ENCODE peak calls at places on chromosomes 1 and 21, in six cellular contexts. X is CD8-positive, alpha-beta T cell; M is psoas muscle; Y is ovary; R is thyroid gland; B is bronchial epithelial cell. A is an unnamed sample. For H3K36me3, the result is how much of the 10 kb centered on the place peaks cover.

GRCh38 chr21:44958471-44959191 is 18.8 kb downstream of the SLX9 start:
- DNase-seq in X (no peak), M (peak), Y (peak), R (peak), B (no peak), A (no peak)

GRCh38 chr21:38766987-38767722 is 38.6 kb upstream of the ETS2 start:
- DNase-seq in X (peak), M (no peak), Y (no peak), R (no peak), B (peak), A (peak)

GRCh38 chr1:161952603-161953172 is 71.0 kb downstream of the OLFML2B start:
- DNase-seq in X (no peak), M (no peak), Y (no peak), R (no peak), B (no peak), A (no peak)

GRCh38 chr21:45838636-45839035 is 142.9 kb upstream of the COL6A1 start:
- DNase-seq in X (no peak), M (no peak), Y (no peak), R (no peak), B (no peak), A (no peak)

GRCh38 chr1:147630022-147630421 is 40.3 kb downstream of the ACP6 start:
- DNase-seq in X (no peak), M (no peak), Y (no peak), R (no peak), B (no peak), A (no peak)

GRCh38 chr1:40662864-40663263 is 2.6 kb downstream of the RIMS3 start:
- DNase-seq in X (no peak), M (no peak), Y (no peak), R (no peak), B (peak), A (no peak)

GRCh38 chr1:69201716-69202115 is 366.0 kb upstream of the LRRC7 start:
- DNase-seq in X (no peak), M (no peak), Y (no peak), R (no peak), B (no peak), A (no peak)

GRCh38 chr1:220300442-220301121 is 28.3 kb upstream of the RAB3GAP2 start:
- DNase-seq in X (no peak), M (peak), Y (peak), R (peak), B (peak), A (no peak)

GRCh38 chr1:181778630-181779285 is 282.8 kb downstream of the ZNF648 start:
- DNase-seq in X (no peak), M (no peak), Y (no peak), R (peak), B (peak), A (no peak)

GRCh38 chr1:65165269-65166002 is 17.4 kb downstream of the AK4 start:
- DNase-seq in X (no peak), M (no peak), Y (no peak), R (no peak), B (no peak), A (peak)

GRCh38 chr1:156493154-156493631 is 7.4 kb downstream of the MEF2D start:
- DNase-seq in X (no peak), M (no peak), Y (no peak), R (peak), B (no peak), A (no peak)

GRCh38 chr1:25216123-25216522 is 16.2 kb downstream of the SYF2 start:
- DNase-seq in X (no peak), M (no peak), Y (no peak), R (no peak), B (no peak), A (no peak)

GRCh38 chr1:53370369-53370961 is 42.6 kb upstream of the LRP8 start:
- DNase-seq in X (no peak), M (no peak), Y (peak), R (no peak), B (no peak), A (no peak)

GRCh38 chr1:28370220-28371010 is 875 bp downstream of the PHACTR4 start:
- DNase-seq in X (peak), M (no peak), Y (no peak), R (peak), B (peak), A (no peak)

GRCh38 chr1:154831470-154831869 is 38.6 kb downstream of the KCNN3 start:
- DNase-seq in X (no peak), M (no peak), Y (no peak), R (no peak), B (no peak), A (no peak)

GRCh38 chr1:64038965-64039926 is 164.2 kb upstream of the UBE2U start:
- DNase-seq in X (no peak), M (peak), Y (no peak), R (no peak), B (peak), A (no peak)

GRCh38 chr1:78716186-78716585 is 66.6 kb downstream of the IFI44 start:
- DNase-seq in X (no peak), M (no peak), Y (no peak), R (no peak), B (no peak), A (no peak)

GRCh38 chr1:119947468-119947867 is 51.2 kb upstream of the ADAM30 start:
- DNase-seq in X (no peak), M (no peak), Y (no peak), R (no peak), B (peak), A (no peak)

GRCh38 chr21:24007592-24007991 is 1599.7 kb downstream of the MRPL39 start:
- DNase-seq in X (no peak), M (no peak), Y (no peak), R (no peak), B (no peak), A (no peak)

GRCh38 chr1:4626560-4627319 is 27.7 kb upstream of the AJAP1 start:
- DNase-seq in X (no peak), M (peak), Y (no peak), R (no peak), B (no peak), A (no peak)

GRCh38 chr1:92839442-92839841 is 7.6 kb downstream of the RPL5 start:
- DNase-seq in X (no peak), M (no peak), Y (no peak), R (no peak), B (no peak), A (no peak)

GRCh38 chr1:110390096-110390495 is 730 bp downstream of the SLC16A4 start:
- DNase-seq in X (no peak), M (peak), Y (peak), R (peak), B (peak), A (no peak)

GRCh38 chr1:109667452-109668122 is at the start of gene GSTM2:
- DNase-seq in X (peak), M (peak), Y (peak), R (peak), B (peak), A (peak)

GRCh38 chr21:26659181-26659580 is 86.1 kb upstream of the CYYR1 start:
- DNase-seq in X (no peak), M (no peak), Y (no peak), R (no peak), B (peak), A (no peak)

GRCh38 chr1:112509005-112509659 is 367 bp downstream of the WNT2B start:
- DNase-seq in X (no peak), M (peak), Y (peak), R (no peak), B (no peak), A (peak)

GRCh38 chr1:8460132-8460544 is 142.2 kb downstream of the SLC45A1 start:
- DNase-seq in X (no peak), M (no peak), Y (no peak), R (peak), B (no peak), A (no peak)

GRCh38 chr1:225448146-225448805 is 20.4 kb upstream of the LBR start:
- DNase-seq in X (no peak), M (no peak), Y (no peak), R (no peak), B (no peak), A (no peak)

GRCh38 chr1:159197767-159198557 is 6.7 kb upstream of the ACKR1 start:
- DNase-seq in X (peak), M (peak), Y (peak), R (peak), B (peak), A (peak)

GRCh38 chr21:35223480-35224156 is 174.5 kb upstream of the RUNX1 start:
- DNase-seq in X (no peak), M (no peak), Y (no peak), R (no peak), B (no peak), A (no peak)

GRCh38 chr1:211579434-211580302 is 707 bp upstream of the SLC30A1 start:
- DNase-seq in X (peak), M (peak), Y (no peak), R (peak), B (no peak), A (no peak)

GRCh38 chr21:26874347-26874746 is 29.1 kb upstream of the ADAMTS1 start:
- DNase-seq in X (no peak), M (no peak), Y (no peak), R (no peak), B (no peak), A (no peak)

GRCh38 chr1:4726620-4727341 is 72.4 kb downstream of the AJAP1 start:
- DNase-seq in X (no peak), M (no peak), Y (no peak), R (no peak), B (no peak), A (no peak)

GRCh38 chr1:208465266-208465665 is 221.1 kb upstream of the PLXNA2 start:
- DNase-seq in X (no peak), M (no peak), Y (no peak), R (no peak), B (no peak), A (no peak)

GRCh38 chr21:24594082-24594481 is 1013.2 kb downstream of the MRPL39 start:
- DNase-seq in X (no peak), M (no peak), Y (no peak), R (no peak), B (no peak), A (no peak)

GRCh38 chr1:209455133-209455532 is 128.4 kb upstream of the CAMK1G start:
- DNase-seq in X (no peak), M (no peak), Y (no peak), R (no peak), B (peak), A (no peak)

GRCh38 chr1:202964755-202965440 is 2.2 kb downstream of the CYB5R1 start:
- DNase-seq in X (no peak), M (peak), Y (no peak), R (no peak), B (peak), A (no peak)
- TF ChIP-seq CTCF in X (no peak), M (no peak), Y (no peak), R (no peak), B (no peak), A (no peak)

DNA sequence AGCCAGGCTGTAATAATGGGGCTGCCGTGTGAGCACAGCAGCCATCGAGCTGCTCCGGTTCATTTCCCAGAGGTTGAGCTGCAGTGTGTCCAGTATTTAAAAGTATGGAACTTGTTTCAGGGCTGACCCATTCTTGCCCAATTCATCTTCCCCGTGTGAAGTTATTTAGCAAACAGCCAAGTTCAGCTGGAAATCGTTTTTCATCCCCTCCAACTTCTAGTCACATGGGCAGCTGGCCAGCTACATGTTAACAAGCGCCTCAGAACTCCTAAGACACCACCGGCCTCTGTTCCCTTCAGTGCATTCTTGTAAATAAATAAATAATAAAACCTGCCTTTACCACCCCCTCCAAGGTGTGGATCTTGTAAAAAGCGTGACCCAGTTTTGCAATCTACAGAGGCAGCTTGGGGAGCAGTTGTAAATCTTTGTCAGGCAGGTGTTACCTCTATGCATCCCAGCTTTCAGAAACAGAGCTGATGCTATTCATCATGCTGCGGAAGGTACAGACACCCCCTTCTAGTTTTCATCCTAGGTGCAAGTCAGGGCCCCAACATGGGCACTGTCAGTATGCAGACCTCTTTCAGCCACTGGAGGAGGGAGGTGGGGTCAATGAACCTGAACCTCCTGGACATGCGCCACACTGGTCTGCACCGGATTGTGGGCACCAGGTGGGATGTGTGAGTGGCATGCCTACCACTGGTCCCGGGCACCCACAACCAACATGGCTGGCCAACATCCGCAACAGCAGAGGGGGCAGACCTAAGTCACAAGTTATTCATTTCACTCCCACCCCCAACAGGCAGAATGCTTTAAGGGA is 18.7 kb upstream of the KNCN start:
- DNase-seq in X (no peak), M (no peak), Y (no peak), R (peak), B (no peak), A (no peak)
- H3K36me3 ChIP-seq in X (under half), M (under half), Y (under half), R (under half), B (under half), A (under half)

GRCh38 chr1:46199233-46199749 is 1.1 kb upstream of the POMGNT1 start:
- DNase-seq in X (no peak), M (no peak), Y (no peak), R (no peak), B (no peak), A (no peak)
- TF ChIP-seq CTCF in X (no peak), M (no peak), Y (no peak), R (no peak), B (no peak), A (no peak)

DNA sequence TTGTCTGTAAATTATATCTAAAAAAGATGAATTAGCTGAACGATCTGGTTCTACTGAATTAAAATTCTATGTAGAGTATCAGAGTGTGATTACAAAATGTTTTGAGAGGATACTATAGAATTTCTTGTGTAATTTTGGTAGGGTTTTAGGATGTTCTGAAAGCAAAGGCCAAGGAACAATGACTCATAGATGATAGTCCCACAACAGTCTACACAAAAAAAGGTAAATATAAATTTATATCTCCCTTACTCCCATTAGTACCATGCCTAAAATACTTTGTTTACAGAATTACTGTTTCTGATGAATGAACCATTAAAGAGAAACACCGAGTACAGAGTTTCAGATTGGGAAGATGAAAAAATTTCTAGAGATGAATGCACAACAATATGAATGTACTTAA is 9.5 kb downstream of the EDEM3 start:
- DNase-seq in X (no peak), M (no peak), Y (no peak), R (no peak), B (no peak), A (no peak)
- H3K36me3 ChIP-seq in X (under half), M (under half), Y (under half), R (under half), B (under half), A (under half)

DNA sequence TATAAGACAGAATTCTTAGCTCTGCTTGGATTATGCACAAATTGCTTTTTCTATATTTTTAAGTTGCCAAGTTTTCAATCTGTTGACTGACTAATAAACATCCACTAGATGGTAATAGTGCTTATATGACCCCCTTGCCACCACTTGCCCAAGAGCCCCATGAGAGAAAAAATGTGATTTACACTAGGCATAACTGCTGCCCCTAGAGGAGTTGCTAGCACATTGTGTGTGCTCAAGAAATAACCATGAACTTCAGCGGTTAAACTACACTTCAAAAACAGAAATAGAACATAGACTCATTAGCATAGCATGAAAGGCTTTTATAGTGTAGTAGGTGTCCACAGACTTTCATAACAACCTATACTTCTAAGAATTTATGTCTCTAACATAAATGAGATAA is 61.4 kb downstream of the BRINP3 start:
- DNase-seq in X (no peak), M (no peak), Y (no peak), R (no peak), B (no peak), A (no peak)
- TF ChIP-seq CTCF in X (no peak), M (no peak), Y (no peak), R (no peak), B (no peak), A (no peak)

GRCh38 chr1:75550559-75550958 is 60.4 kb downstream of the SLC44A5 start:
- DNase-seq in X (no peak), M (no peak), Y (no peak), R (no peak), B (no peak), A (no peak)
- H3K36me3 ChIP-seq in X (under half), M (under half), Y (under half), R (under half), B (under half), A (under half)

GRCh38 chr1:186297439-186297838 is 77.6 kb downstream of the TPR start:
- DNase-seq in X (no peak), M (no peak), Y (no peak), R (no peak), B (no peak), A (no peak)
- TF ChIP-seq CTCF in X (no peak), M (no peak), Y (no peak), R (no peak), B (no peak), A (no peak)

GRCh38 chr1:19384113-19384512 is 72.0 kb downstream of the SLC66A1 start:
- DNase-seq in X (no peak), M (no peak), Y (peak), R (peak), B (no peak), A (no peak)
- H3K36me3 ChIP-seq in X (under half), M (under half), Y (under half), R (under half), B (under half), A (under half)